ENCODE peak calls at places on chromosomes 11 and 22, in seven cellular contexts. D, G, Q, I, R, Y and U are unnamed samples.

GRCh38 chr11:68441466-68442230 is 18.9 kb upstream of the PPP6R3 start:
- DNase-seq in Q (peak; percentile 42), Y (no peak), D (no peak), G (no peak), R (no peak), I (no peak), U (no peak)

GRCh38 chr22:46449974-46450745 is 87.3 kb downstream of the CELSR1 start:
- DNase-seq in Y (no peak), R (no peak), D (no peak), G (no peak), I (no peak), Q (no peak), U (no peak)

GRCh38 chr11:86718999-86719398 is 46.6 kb upstream of the ME3 start:
- DNase-seq in Y (no peak), R (no peak), I (no peak), G (no peak), Q (no peak), D (no peak), U (no peak)

GRCh38 chr22:30584441-30584840 is 7.3 kb downstream of the PES1 start:
- DNase-seq in G (no peak), D (no peak), I (no peak), Q (no peak), R (no peak), Y (no peak), U (no peak)

GRCh38 chr11:117180661-117181585 is 2.4 kb downstream of the SIDT2 start:
- DNase-seq in I (peak; percentile 72), D (peak; percentile 88), G (peak; percentile 44), Q (peak; percentile 60), R (peak; percentile 83), Y (peak; percentile 58), U (peak; percentile 87)

GRCh38 chr11:8265681-8266241 is 2.1 kb upstream of the LMO1 start:
- DNase-seq in Q (no peak), D (no peak), G (no peak), I (no peak), Y (no peak), R (peak; percentile 47), U (no peak)

GRCh38 chr11:7511405-7511804 is 2.4 kb upstream of the PPFIBP2 start:
- DNase-seq in I (peak; percentile 60), Y (no peak), D (peak; percentile 75), R (peak; percentile 81), Q (no peak), G (no peak), U (peak; percentile 53)

GRCh38 chr11:126547161-126547560 is 191.7 kb downstream of the ST3GAL4 start:
- DNase-seq in D (no peak), I (no peak), G (no peak), Q (peak; percentile 90), R (no peak), Y (no peak), U (no peak)

GRCh38 chr22:20146777-20147176 is 4.1 kb downstream of the CCDC188 start:
- DNase-seq in Q (no peak), I (no peak), R (no peak), G (no peak), D (no peak), Y (no peak), U (no peak)

GRCh38 chr11:72202571-72202970 is 10.6 kb downstream of the FOLR1 start:
- DNase-seq in R (peak; percentile 20), I (no peak), Y (no peak), G (no peak), D (no peak), Q (no peak), U (no peak)

GRCh38 chr11:114678125-114679036 is at the start of gene NXPE2:
- DNase-seq in I (no peak), G (no peak), D (no peak), Y (no peak), Q (peak; percentile 86), R (no peak), U (peak; percentile 76)

GRCh38 chr11:63592975-63593395 is 21.2 kb downstream of the PLAAT3 start:
- DNase-seq in R (no peak), G (no peak), Y (no peak), Q (no peak), D (no peak), I (no peak), U (peak; percentile 18)

GRCh38 chr22:34330432-34330831 is 410.2 kb upstream of the LARGE1 start:
- DNase-seq in I (no peak), R (no peak), Y (no peak), Q (no peak), D (no peak), G (no peak), U (no peak)

DNA sequence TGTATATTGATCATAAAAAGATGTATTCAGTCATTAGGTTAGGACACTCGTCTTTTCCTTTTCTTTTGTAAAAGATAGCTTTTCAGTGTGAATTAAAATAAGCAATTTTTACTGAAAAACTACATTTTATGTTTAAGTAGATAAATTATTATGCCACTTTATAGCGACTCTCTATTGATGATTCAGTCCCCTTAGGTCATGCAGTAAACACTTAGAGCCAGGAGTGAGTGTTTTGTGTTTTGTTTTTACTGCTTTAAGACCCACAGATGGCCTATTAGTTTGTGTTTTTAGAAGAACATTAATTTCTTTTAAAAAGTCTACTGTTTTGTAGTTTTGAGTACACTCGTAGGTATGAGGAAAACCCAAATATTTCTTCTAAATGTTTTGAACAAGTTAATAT is 86.6 kb downstream of the YAP1 start:
- DNase-seq in Q (no peak), D (no peak), I (no peak), R (no peak), Y (no peak), G (no peak), U (no peak)
- H3K4me1 ChIP-seq in Q (no peaks in the 10 kb centered on the region), D (no peaks in the 10 kb centered on the region), I (peaks cover 13% of the 10 kb centered on the region), R (peaks cover 21% of the 10 kb centered on the region), Y (peaks cover 3% of the 10 kb centered on the region), G (no peaks in the 10 kb centered on the region), U (peaks cover 3% of the 10 kb centered on the region)

GRCh38 chr22:21816472-21816786 is 51.0 kb downstream of the MAPK1 start:
- DNase-seq in Q (no peak), G (no peak), R (no peak), Y (no peak), I (no peak), D (no peak), U (no peak)

GRCh38 chr22:21816787-21817496 is 50.5 kb downstream of the MAPK1 start:
- DNase-seq in Q (peak; percentile 91), R (no peak), G (peak; percentile 73), I (no peak), Y (no peak), D (no peak), U (no peak)

GRCh38 chr22:21818487-21819182 is 48.8 kb downstream of the MAPK1 start:
- DNase-seq in D (no peak), Q (no peak), Y (no peak), R (no peak), I (no peak), G (no peak), U (no peak)

GRCh38 chr22:21815958-21816357 is 51.5 kb downstream of the MAPK1 start:
- DNase-seq in D (no peak), I (no peak), Q (no peak), R (no peak), Y (no peak), G (no peak), U (no peak)

GRCh38 chr22:21815357-21815756 is 52.1 kb downstream of the MAPK1 start:
- DNase-seq in R (no peak), D (no peak), Y (no peak), G (no peak), I (no peak), Q (no peak), U (no peak)
- H3K4me1 ChIP-seq in R (peaks cover 46% of the 10 kb centered on the region), D (no peaks in the 10 kb centered on the region), Y (peaks cover 6% of the 10 kb centered on the region), G (peaks cover 45% of the 10 kb centered on the region), I (peaks cover 6% of the 10 kb centered on the region), Q (peaks cover 10% of the 10 kb centered on the region), U (peaks cover 53% of the 10 kb centered on the region)

GRCh38 chr11:70647188-70648166 is 249.1 kb downstream of the CTTN start:
- DNase-seq in Y (no peak), Q (no peak), I (no peak), R (no peak), D (no peak), G (no peak), U (no peak)

GRCh38 chr11:70644343-70645060 is 246.2 kb downstream of the CTTN start:
- DNase-seq in R (no peak), I (no peak), Q (no peak), Y (no peak), G (no peak), D (no peak), U (no peak)

GRCh38 chr11:70646272-70647049 is 248.1 kb downstream of the CTTN start:
- DNase-seq in Y (no peak), R (no peak), D (no peak), G (no peak), Q (no peak), I (no peak), U (no peak)

GRCh38 chr11:70643642-70644041 is 245.3 kb downstream of the CTTN start:
- DNase-seq in G (no peak), Y (no peak), I (no peak), Q (no peak), R (no peak), D (no peak), U (no peak)

GRCh38 chr11:70645537-70645936 is 247.2 kb downstream of the CTTN start:
- DNase-seq in Q (no peak), Y (no peak), I (no peak), G (no peak), D (no peak), R (no peak), U (no peak)
- H3K4me1 ChIP-seq in Q (no peaks in the 10 kb centered on the region), Y (peaks cover 30% of the 10 kb centered on the region), I (no peaks in the 10 kb centered on the region), G (no peaks in the 10 kb centered on the region), D (no peaks in the 10 kb centered on the region), R (no peaks in the 10 kb centered on the region), U (no peaks in the 10 kb centered on the region)

GRCh38 chr11:132888226-132888625 is 644.1 kb downstream of the OPCML start:
- DNase-seq in I (no peak), Y (no peak), R (no peak), G (no peak), D (no peak), Q (peak; percentile 37), U (no peak)
- H3K4me1 ChIP-seq in I (no peaks in the 10 kb centered on the region), Y (no peaks in the 10 kb centered on the region), R (no peaks in the 10 kb centered on the region), G (no peaks in the 10 kb centered on the region), D (no peaks in the 10 kb centered on the region), Q (peaks cover 8% of the 10 kb centered on the region), U (no peaks in the 10 kb centered on the region)

GRCh38 chr11:127609025-127609788 is 608.6 kb upstream of the KIRREL3 start:
- DNase-seq in Q (no peak), G (no peak), R (no peak), D (no peak), I (no peak), Y (no peak), U (no peak)
- H3K4me1 ChIP-seq in Q (no peaks in the 10 kb centered on the region), G (no peaks in the 10 kb centered on the region), R (no peaks in the 10 kb centered on the region), D (no peaks in the 10 kb centered on the region), I (no peaks in the 10 kb centered on the region), Y (no peaks in the 10 kb centered on the region), U (no peaks in the 10 kb centered on the region)

DNA sequence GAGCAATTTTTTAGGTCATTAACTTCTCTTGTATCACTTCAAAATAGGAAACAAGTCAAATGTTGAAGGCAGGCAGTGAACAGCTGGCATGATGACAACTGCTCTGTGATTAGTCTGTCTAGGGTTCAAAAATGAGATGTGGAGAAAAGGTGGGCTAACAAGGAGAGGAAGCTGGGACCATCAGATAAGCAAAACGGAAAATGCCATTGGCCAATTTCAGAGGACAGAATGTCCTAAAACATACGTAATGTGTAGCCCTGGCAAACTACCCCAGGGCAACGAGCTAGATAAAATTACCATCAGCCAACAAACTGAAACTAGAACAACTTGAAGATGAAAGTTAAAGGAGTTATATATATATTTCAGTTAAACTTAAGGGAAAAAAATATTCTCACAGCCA is 93.2 kb downstream of the RELT start:
- DNase-seq in Q (no peak), G (no peak), D (no peak), Y (no peak), I (no peak), R (no peak), U (no peak)
- H3K4me1 ChIP-seq in Q (no peaks in the 10 kb centered on the region), G (no peaks in the 10 kb centered on the region), D (no peaks in the 10 kb centered on the region), Y (no peaks in the 10 kb centered on the region), I (peaks cover 2% of the 10 kb centered on the region), R (peaks cover 4% of the 10 kb centered on the region), U (no peaks in the 10 kb centered on the region)